ENCODE peak calls at places on chromosomes 6 and 20, in seven cellular contexts. F, K, C, M, L, O and G are unnamed samples.

GRCh38 chr6:169857343-169858292 is 106.2 kb downstream of the ERMARD start:
- DNase-seq in F (no peak), K (no peak), C (no peak), M (no peak), L (peak; percentile 13), O (no peak), G (no peak)

GRCh38 chr20:32466739-32467505 is 108.8 kb downstream of the ASXL1 start:
- DNase-seq in F (no peak), K (no peak), C (no peak), M (no peak), L (no peak), O (no peak), G (no peak)

GRCh38 chr6:2505624-2506023 is 245.1 kb downstream of the MYLK4 start:
- DNase-seq in F (no peak), K (no peak), C (no peak), M (peak; percentile 15), L (no peak), O (no peak), G (no peak)

GRCh38 chr6:33875696-33876095 is 71.9 kb upstream of the MLN start:
- DNase-seq in F (no peak), K (no peak), C (no peak), M (no peak), L (no peak), O (no peak), G (no peak)

GRCh38 chr20:53524589-53525311 is 68.9 kb downstream of the ZNF217 start:
- DNase-seq in F (no peak), K (no peak), C (peak; percentile 9), M (no peak), L (no peak), O (no peak), G (no peak)

GRCh38 chr6:103707596-103708325 is 1152.0 kb downstream of the HACE1 start:
- DNase-seq in F (no peak), K (no peak), C (no peak), M (no peak), L (no peak), O (no peak), G (no peak)

GRCh38 chr6:92550501-92550900 is 868.9 kb downstream of the EPHA7 start:
- DNase-seq in F (no peak), K (no peak), C (no peak), M (no peak), L (no peak), O (no peak), G (no peak)

GRCh38 chr6:132425176-132425575 is 23.9 kb upstream of the MOXD1 start:
- DNase-seq in F (no peak), K (no peak), C (no peak), M (no peak), L (no peak), O (no peak), G (no peak)

GRCh38 chr6:142945446-142946180 is 637 bp upstream of the HIVEP2 start:
- DNase-seq in F (peak; percentile 77), K (peak; percentile 41), C (peak; percentile 81), M (no peak), L (peak; percentile 49), O (no peak), G (peak; percentile 57)

GRCh38 chr20:63737940-63738686 is 1.5 kb upstream of the SLC2A4RG start:
- DNase-seq in F (peak; percentile 58), K (no peak), C (no peak), M (no peak), L (no peak), O (no peak), G (peak; percentile 34)

DNA sequence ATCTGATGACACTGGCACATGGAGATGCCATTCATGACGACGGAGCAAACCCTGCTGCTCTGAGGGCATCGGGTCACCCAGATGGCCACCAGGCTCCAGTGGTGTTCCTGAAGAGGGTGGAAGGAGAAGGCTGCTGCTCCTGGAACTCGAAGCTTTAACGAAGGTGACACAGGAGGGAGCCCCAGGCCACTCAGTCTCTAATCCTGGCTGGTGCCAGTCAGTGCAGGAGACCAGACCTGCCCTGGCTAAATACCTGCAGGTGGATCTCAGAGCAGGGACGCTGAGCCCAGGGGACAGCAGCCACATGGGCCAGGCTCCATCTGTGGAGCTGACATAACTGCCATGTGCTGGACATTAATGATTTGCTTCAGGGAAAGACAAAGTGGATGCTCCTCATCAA is 90.4 kb downstream of the FAM50B start:
- DNase-seq in F (no peak), K (no peak), C (no peak), M (no peak), L (no peak), O (no peak), G (no peak)
- H3K9me3 ChIP-seq in F (no peaks in the 10 kb centered on the region), K (no peaks in the 10 kb centered on the region), C (no peaks in the 10 kb centered on the region), M (no peaks in the 10 kb centered on the region), L (no peaks in the 10 kb centered on the region), O (no peaks in the 10 kb centered on the region), G (no peaks in the 10 kb centered on the region)

DNA sequence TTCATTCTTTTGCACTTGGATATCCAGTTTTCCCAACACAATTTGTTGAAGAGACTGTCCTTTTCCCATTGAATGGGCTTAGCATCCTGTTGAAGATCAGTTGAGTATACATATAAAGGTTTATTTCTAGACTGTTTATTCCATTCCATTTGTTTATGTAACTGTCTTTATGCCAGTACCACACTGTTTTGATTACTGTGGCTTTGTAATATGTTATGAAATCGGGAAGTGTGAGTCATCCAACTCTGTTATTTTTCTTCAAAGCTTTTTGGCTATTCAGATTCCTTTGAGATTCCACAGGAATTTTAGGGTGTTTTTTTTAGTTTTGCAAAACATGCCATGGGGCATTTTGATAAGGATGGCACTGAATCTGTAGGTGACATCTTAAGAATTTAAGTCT is 188.3 kb downstream of the BMP7 start:
- DNase-seq in F (no peak), K (no peak), C (no peak), M (no peak), L (no peak), O (no peak), G (no peak)
- H3K9me3 ChIP-seq in F (peaks cover 12% of the 10 kb centered on the region), K (no peaks in the 10 kb centered on the region), C (no peaks in the 10 kb centered on the region), M (peaks cover 42% of the 10 kb centered on the region), L (no peaks in the 10 kb centered on the region), O (no peaks in the 10 kb centered on the region), G (no peaks in the 10 kb centered on the region)

GRCh38 chr6:297571-298232 is 5.4 kb downstream of the DUSP22 start:
- DNase-seq in F (no peak), K (no peak), C (no peak), M (no peak), L (no peak), O (no peak), G (no peak)

GRCh38 chr6:300026-300425 is 7.7 kb downstream of the DUSP22 start:
- DNase-seq in F (no peak), K (no peak), C (no peak), M (no peak), L (no peak), O (no peak), G (no peak)

GRCh38 chr6:299050-299980 is 7.0 kb downstream of the DUSP22 start:
- DNase-seq in F (no peak), K (no peak), C (no peak), M (no peak), L (no peak), O (no peak), G (no peak)

GRCh38 chr6:296151-297122 is 4.2 kb downstream of the DUSP22 start:
- DNase-seq in F (peak; percentile 82), K (no peak), C (no peak), M (no peak), L (no peak), O (no peak), G (no peak)

DNA sequence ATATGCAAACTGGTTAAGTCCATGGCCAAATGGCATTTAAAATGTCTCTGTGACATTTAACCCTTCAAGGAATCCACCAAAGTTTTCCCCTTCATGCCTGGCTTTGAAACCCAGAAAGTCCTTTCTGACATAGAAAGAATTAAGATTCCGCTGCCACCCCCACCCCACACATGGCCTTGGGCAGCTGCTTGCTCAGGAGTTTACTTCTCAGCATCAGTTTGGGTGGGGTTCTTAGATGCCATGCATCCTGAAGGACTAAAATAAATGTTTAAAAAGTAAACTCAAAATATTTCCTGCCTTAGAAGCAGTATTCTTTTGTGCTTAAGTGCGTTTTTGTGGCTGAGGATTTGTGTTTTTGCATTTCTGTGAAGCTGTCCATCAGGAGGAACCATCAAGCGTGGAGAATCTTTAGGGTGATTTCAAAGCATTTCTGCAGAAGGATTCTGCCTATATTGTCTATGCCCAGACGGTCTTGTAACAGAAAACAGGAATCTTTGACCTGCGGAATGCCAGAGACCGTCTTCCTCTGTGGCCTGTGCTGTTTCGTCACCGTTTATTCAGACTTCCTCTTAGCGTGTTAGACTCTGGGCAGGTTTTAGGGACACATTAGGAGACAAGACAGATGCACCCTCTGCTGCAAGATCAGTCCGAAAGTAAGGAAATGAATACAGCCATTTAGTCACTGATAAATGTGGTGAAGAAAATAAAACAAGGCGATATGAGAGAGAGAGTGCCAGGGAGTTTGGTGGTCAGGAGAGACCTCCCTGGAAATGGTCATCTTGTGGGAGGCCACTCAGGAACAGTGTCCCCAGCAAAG is 6.2 kb downstream of the DUSP22 start:
- DNase-seq in F (no peak), K (no peak), C (no peak), M (no peak), L (no peak), O (no peak), G (no peak)
- H3K9me3 ChIP-seq in F (no peaks in the 10 kb centered on the region), K (no peaks in the 10 kb centered on the region), C (peaks cover 5% of the 10 kb centered on the region), M (no peaks in the 10 kb centered on the region), L (no peaks in the 10 kb centered on the region), O (no peaks in the 10 kb centered on the region), G (no peaks in the 10 kb centered on the region)

GRCh38 chr20:56160956-56161355 is 87.6 kb upstream of the MC3R start:
- DNase-seq in F (no peak), K (no peak), C (no peak), M (no peak), L (no peak), O (no peak), G (no peak)

GRCh38 chr20:56158489-56158888 is 90.0 kb upstream of the MC3R start:
- DNase-seq in F (no peak), K (no peak), C (no peak), M (no peak), L (no peak), O (no peak), G (no peak)

GRCh38 chr20:56166781-56167465 is 81.6 kb upstream of the MC3R start:
- DNase-seq in F (no peak), K (no peak), C (no peak), M (no peak), L (no peak), O (no peak), G (no peak)

DNA sequence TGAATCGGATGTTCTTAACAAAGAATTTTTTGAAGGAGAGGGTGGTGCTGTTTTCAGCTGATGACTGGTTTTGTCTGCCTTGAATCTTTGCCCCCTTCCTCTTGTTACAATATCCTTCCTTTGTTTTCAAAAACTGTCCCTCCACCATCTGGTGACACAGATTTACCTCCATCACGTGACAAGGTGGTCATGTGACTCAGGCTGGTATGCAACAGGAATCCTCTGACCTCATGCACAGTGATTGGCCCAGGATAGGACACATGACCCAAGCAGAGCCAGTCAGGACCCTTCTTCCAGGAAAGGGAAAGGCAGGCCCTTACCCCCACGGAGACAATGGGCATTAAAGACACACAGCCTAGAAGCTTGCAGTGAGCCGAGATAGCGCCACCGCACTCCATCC is 84.7 kb upstream of the MC3R start:
- DNase-seq in F (no peak), K (no peak), C (no peak), M (peak; percentile 36), L (no peak), O (no peak), G (no peak)
- H3K9me3 ChIP-seq in F (no peaks in the 10 kb centered on the region), K (no peaks in the 10 kb centered on the region), C (no peaks in the 10 kb centered on the region), M (peaks cover 6% of the 10 kb centered on the region), L (no peaks in the 10 kb centered on the region), O (no peaks in the 10 kb centered on the region), G (no peaks in the 10 kb centered on the region)